ENCODE peak calls at places on chromosomes 13 and 19, in four cellular contexts. V is B cell, M is naive B cell, C is SW480. P is an unnamed sample.

GRCh38 chr13:40064154-40064713 is 408.8 kb downstream of the COG6 start:
- DNase-seq in V (no peak), M (no peak), C (no peak), P (no peak)

GRCh38 chr19:18274303-18274775 is at the start of gene IQCN:
- DNase-seq in V (peak), M (peak), C (peak), P (no peak)

GRCh38 chr19:3507371-3508120 is 1.4 kb downstream of the FZR1 start:
- DNase-seq in V (peak), M (no peak), C (no peak), P (no peak)

GRCh38 chr19:50911206-50912101 is at the start of gene KLK4:
- DNase-seq in V (no peak), M (no peak), C (no peak), P (no peak)

GRCh38 chr19:44848805-44849457 is 2.8 kb downstream of the NECTIN2 start:
- DNase-seq in V (no peak), M (no peak), C (no peak), P (no peak)

GRCh38 chr19:861756-862528 is 2.5 kb downstream of the CFD start:
- DNase-seq in V (peak), M (peak), C (peak), P (peak)

GRCh38 chr13:112583592-112584277 is 4.2 kb downstream of the TUBGCP3 start:
- DNase-seq in V (peak), M (peak), C (no peak), P (peak)

GRCh38 chr19:20928371-20928770 is 5.3 kb downstream of the ZNF85 start:
- DNase-seq in V (no peak), M (no peak), C (no peak), P (no peak)

GRCh38 chr19:11780431-11781020 is 13.7 kb downstream of the ZNF441 start:
- DNase-seq in V (no peak), M (no peak), C (no peak), P (no peak)

GRCh38 chr19:48287748-48288147 is 17.9 kb downstream of the ZNF114 start:
- DNase-seq in V (no peak), M (no peak), C (no peak), P (no peak)

P was measured in OCI-LY7.